ENCODE peak calls at places on chromosomes 6 and 20, in nine cellular contexts. B is OCI-M1, V is putamen, X is cardiac muscle cell, F is ELR, U is stromal cell of bone marrow, K is astrocyte of the cerebellum, T is AG04450, D is foreskin fibroblast. Y is an unnamed sample.

GRCh38 chr6:129686941-129687627 is 22.9 kb downstream of the ARHGAP18 start:
- DNase-seq in U (no peak), F (peak), K (no peak), D (peak), V (no peak), T (no peak), X (no peak), B (peak), Y (peak)

GRCh38 chr20:46099491-46100287 is 9.9 kb upstream of the NCOA5 start:
- DNase-seq in B (no peak), K (no peak), D (peak), T (no peak), F (no peak), X (no peak), V (peak), U (no peak), Y (no peak)

GRCh38 chr6:123742626-123743025 is 61.0 kb upstream of the NKAIN2 start:
- DNase-seq in K (peak), F (no peak), B (no peak), V (no peak), D (no peak), X (no peak), U (no peak), T (no peak), Y (no peak)

GRCh38 chr6:149289192-149289741 is 28.2 kb upstream of the TAB2 start:
- DNase-seq in U (no peak), K (no peak), X (no peak), B (no peak), V (no peak), F (no peak), D (peak), T (no peak), Y (no peak)

GRCh38 chr6:71127374-71127773 is 161.2 kb upstream of the OGFRL1 start:
- DNase-seq in K (no peak), F (no peak), B (no peak), U (no peak), X (peak), T (no peak), D (no peak), V (no peak), Y (no peak)

GRCh38 chr6:43725643-43726580 is 38.3 kb upstream of the MRPS18A start:
- DNase-seq in U (no peak), X (no peak), K (no peak), D (no peak), B (no peak), F (no peak), T (no peak), V (no peak), Y (no peak)

GRCh38 chr6:14673201-14673600 is 555.6 kb downstream of the CD83 start:
- DNase-seq in V (peak), T (no peak), D (peak), U (peak), K (no peak), X (no peak), F (peak), B (no peak), Y (no peak)

GRCh38 chr6:16043171-16044142 is 85.4 kb upstream of the MYLIP start:
- DNase-seq in T (no peak), X (no peak), F (no peak), V (peak), D (no peak), B (no peak), K (no peak), U (no peak), Y (no peak)

GRCh38 chr6:157271441-157271840 is 51.9 kb downstream of the TMEM242 start:
- DNase-seq in T (no peak), V (no peak), U (no peak), X (no peak), K (no peak), F (no peak), D (no peak), B (no peak), Y (no peak)

GRCh38 chr6:32154514-32155161 is 697 bp downstream of the PPT2 start:
- DNase-seq in F (peak), B (peak), D (peak), X (peak), U (no peak), V (peak), T (no peak), K (peak), Y (peak)

GRCh38 chr6:132715204-132715603 is 1.3 kb upstream of the VNN1 start:
- DNase-seq in V (peak), B (peak), F (peak), D (peak), U (peak), T (peak), K (no peak), X (peak), Y (peak)

GRCh38 chr6:131597448-131597847 is 24.4 kb downstream of the ARG1 start:
- DNase-seq in X (no peak), B (peak), D (no peak), U (no peak), K (no peak), T (no peak), F (peak), V (no peak), Y (no peak)

GRCh38 chr6:142850653-142851434 is 94.1 kb downstream of the HIVEP2 start:
- DNase-seq in U (no peak), T (no peak), X (peak), D (peak), K (no peak), F (peak), B (no peak), V (no peak), Y (no peak)

GRCh38 chr20:53208110-53208908 is 236.2 kb downstream of the TSHZ2 start:
- DNase-seq in B (peak), X (peak), K (no peak), D (no peak), T (no peak), F (no peak), V (no peak), U (no peak), Y (no peak)

GRCh38 chr20:43937586-43937985 is 22.9 kb downstream of the TOX2 start:
- DNase-seq in T (no peak), B (no peak), D (peak), V (no peak), U (peak), F (no peak), K (peak), X (no peak), Y (peak)

GRCh38 chr20:15045246-15045645 is 707.8 kb upstream of the FLRT3 start:
- DNase-seq in F (no peak), U (peak), X (no peak), V (no peak), K (no peak), D (peak), T (no peak), B (no peak), Y (peak)

GRCh38 chr6:38034269-38034914 is 214.9 kb downstream of the ZFAND3 start:
- DNase-seq in U (peak), K (peak), X (peak), B (peak), T (peak), D (peak), V (peak), F (peak), Y (peak)

GRCh38 chr6:72659754-72660153 is 37.9 kb downstream of the KCNQ5 start:
- DNase-seq in D (no peak), X (no peak), U (no peak), K (no peak), V (no peak), B (no peak), F (no peak), T (no peak), Y (no peak)

GRCh38 chr20:47289096-47289495 is 67.4 kb downstream of the ZMYND8 start:
- DNase-seq in F (no peak), K (no peak), V (no peak), D (no peak), T (no peak), B (no peak), U (no peak), X (no peak), Y (no peak)

GRCh38 chr6:27630727-27631613 is 158.1 kb upstream of the ZNF184 start:
- DNase-seq in V (peak), X (peak), T (no peak), F (peak), B (no peak), D (peak), U (no peak), K (peak), Y (peak)

GRCh38 chr20:235891-236290 is 8.8 kb downstream of the DEFB129 start:
- DNase-seq in F (peak), X (no peak), T (no peak), V (no peak), K (no peak), B (peak), D (peak), U (no peak), Y (peak)

Y was measured in fibroblast of gingiva.